ENCODE peak calls at places on chromosomes 6 and 20, in four cellular contexts. One of them, this sample, is unnamed.

GRCh38 chr20:37938954-37939353 is 36.0 kb downstream of the VSTM2L start:
- DNase-seq in neural progenitor cell: no peak
- DNase-seq in DMS153: no peak
- DNase-seq in NCI-H2081: no peak
- DNase-seq in this sample: no peak

GRCh38 chr20:41023549-41023948 is 5.1 kb upstream of the TOP1 start:
- DNase-seq in neural progenitor cell: no peak
- DNase-seq in DMS153: no peak
- DNase-seq in NCI-H2081: no peak
- DNase-seq in this sample: no peak

GRCh38 chr20:57652865-57653545 is 32.8 kb upstream of the ZBP1 start:
- DNase-seq in neural progenitor cell: no peak
- DNase-seq in DMS153: no peak
- DNase-seq in NCI-H2081: no peak
- DNase-seq in this sample: no peak

GRCh38 chr6:36347635-36348034 is 10.9 kb upstream of the BNIP5 start:
- DNase-seq in neural progenitor cell: no peak
- DNase-seq in DMS153: no peak
- DNase-seq in NCI-H2081: no peak
- DNase-seq in this sample: no peak

GRCh38 chr20:22063753-22064152 is 358.3 kb downstream of the PAX1 start:
- DNase-seq in neural progenitor cell: no peak
- DNase-seq in DMS153: no peak
- DNase-seq in NCI-H2081: no peak
- DNase-seq in this sample: no peak

GRCh38 chr6:79601020-79601609 is 30.0 kb upstream of the SH3BGRL2 start:
- DNase-seq in neural progenitor cell: no peak
- DNase-seq in DMS153: peak
- DNase-seq in NCI-H2081: no peak
- DNase-seq in this sample: no peak

GRCh38 chr6:138052783-138053182 is 54.4 kb downstream of the PERP start:
- DNase-seq in neural progenitor cell: no peak
- DNase-seq in DMS153: no peak
- DNase-seq in NCI-H2081: no peak
- DNase-seq in this sample: no peak

GRCh38 chr6:3959385-3959784 is 110.2 kb downstream of the FAM50B start:
- DNase-seq in neural progenitor cell: no peak
- DNase-seq in DMS153: no peak
- DNase-seq in NCI-H2081: no peak
- DNase-seq in this sample: no peak

GRCh38 chr6:151160869-151161268 is 78.9 kb upstream of the AKAP12 start:
- DNase-seq in neural progenitor cell: no peak
- DNase-seq in DMS153: peak
- DNase-seq in NCI-H2081: no peak
- DNase-seq in this sample: no peak

GRCh38 chr20:38729767-38730166 is 5.5 kb downstream of the SLC32A1 start:
- DNase-seq in neural progenitor cell: no peak
- DNase-seq in DMS153: no peak
- DNase-seq in NCI-H2081: no peak
- DNase-seq in this sample: no peak

GRCh38 chr6:7991992-7992815 is 72.0 kb downstream of the BLOC1S5 start:
- DNase-seq in neural progenitor cell: peak
- DNase-seq in DMS153: no peak
- DNase-seq in NCI-H2081: peak
- DNase-seq in this sample: no peak

GRCh38 chr6:25872804-25873203 is 1.2 kb downstream of the SLC17A3 start:
- DNase-seq in neural progenitor cell: no peak
- DNase-seq in DMS153: no peak
- DNase-seq in NCI-H2081: no peak
- DNase-seq in this sample: no peak

GRCh38 chr6:138682722-138683521 is 90.6 kb upstream of the CCDC28A start:
- DNase-seq in neural progenitor cell: no peak
- DNase-seq in DMS153: no peak
- DNase-seq in NCI-H2081: peak
- DNase-seq in this sample: no peak

This sample was measured in WTC11.